ENCODE peak calls at places on chromosomes 11 and 22, in five cellular contexts. One of them, this sample, is unnamed.

GRCh38 chr11:2831826-2832717 is 53.5 kb downstream of the CDKN1C start:
- DNase-seq in PC-9: no peak
- DNase-seq in heart left ventricle: peak; percentile 21
- DNase-seq in lower leg skin: no peak
- DNase-seq in CD8-positive, alpha-beta memory T cell: no peak
- DNase-seq in this sample: no peak

GRCh38 chr22:32995335-32995734 is 62.8 kb downstream of the SYN3 start:
- DNase-seq in CD8-positive, alpha-beta memory T cell: no peak
- DNase-seq in lower leg skin: no peak
- DNase-seq in heart left ventricle: no peak
- DNase-seq in PC-9: no peak
- DNase-seq in this sample: no peak

GRCh38 chr11:115345840-115346239 is 158.4 kb downstream of the CADM1 start:
- DNase-seq in lower leg skin: no peak
- DNase-seq in PC-9: no peak
- DNase-seq in CD8-positive, alpha-beta memory T cell: no peak
- DNase-seq in heart left ventricle: no peak
- DNase-seq in this sample: no peak

GRCh38 chr22:50627452-50627913 is 469 bp downstream of the ARSA start:
- DNase-seq in PC-9: peak; percentile 29
- DNase-seq in heart left ventricle: no peak
- DNase-seq in CD8-positive, alpha-beta memory T cell: no peak
- DNase-seq in lower leg skin: no peak
- DNase-seq in this sample: no peak

GRCh38 chr11:124892750-124893454 is 4.8 kb downstream of the ROBO4 start:
- DNase-seq in heart left ventricle: peak; percentile 34
- DNase-seq in PC-9: no peak
- DNase-seq in lower leg skin: no peak
- DNase-seq in CD8-positive, alpha-beta memory T cell: no peak
- DNase-seq in this sample: peak; percentile 67

GRCh38 chr22:32310777-32311176 is 46.9 kb upstream of the RFPL3 start:
- DNase-seq in heart left ventricle: no peak
- DNase-seq in CD8-positive, alpha-beta memory T cell: no peak
- DNase-seq in PC-9: no peak
- DNase-seq in lower leg skin: no peak
- DNase-seq in this sample: no peak

GRCh38 chr22:32587449-32587848 is 112.8 kb downstream of the FBXO7 start:
- DNase-seq in CD8-positive, alpha-beta memory T cell: no peak
- DNase-seq in heart left ventricle: peak; percentile 56
- DNase-seq in PC-9: no peak
- DNase-seq in lower leg skin: no peak
- DNase-seq in this sample: peak; percentile 57

GRCh38 chr11:121929581-121929980 is 186.4 kb downstream of the BLID start:
- DNase-seq in PC-9: no peak
- DNase-seq in heart left ventricle: peak; percentile 39
- DNase-seq in lower leg skin: no peak
- DNase-seq in CD8-positive, alpha-beta memory T cell: no peak
- DNase-seq in this sample: no peak

GRCh38 chr22:18997306-18997924 is 61.3 kb upstream of the PRODH start:
- DNase-seq in CD8-positive, alpha-beta memory T cell: no peak
- DNase-seq in PC-9: no peak
- DNase-seq in heart left ventricle: no peak
- DNase-seq in lower leg skin: no peak
- DNase-seq in this sample: no peak

GRCh38 chr11:69134957-69135356 is 20.8 kb upstream of the SMIM38 start:
- DNase-seq in CD8-positive, alpha-beta memory T cell: no peak
- DNase-seq in heart left ventricle: no peak
- DNase-seq in lower leg skin: no peak
- DNase-seq in PC-9: no peak
- DNase-seq in this sample: no peak

GRCh38 chr11:79626135-79626748 is 185.4 kb upstream of the TENM4 start:
- DNase-seq in PC-9: no peak
- DNase-seq in CD8-positive, alpha-beta memory T cell: no peak
- DNase-seq in heart left ventricle: no peak
- DNase-seq in lower leg skin: no peak
- DNase-seq in this sample: no peak

GRCh38 chr11:17395554-17395961 is 7.1 kb upstream of the KCNJ11 start:
- DNase-seq in PC-9: no peak
- DNase-seq in lower leg skin: no peak
- DNase-seq in CD8-positive, alpha-beta memory T cell: no peak
- DNase-seq in heart left ventricle: no peak
- DNase-seq in this sample: no peak

GRCh38 chr22:22479999-22480532 is 28.5 kb downstream of the ZNF280B start:
- DNase-seq in heart left ventricle: no peak
- DNase-seq in CD8-positive, alpha-beta memory T cell: no peak
- DNase-seq in lower leg skin: no peak
- DNase-seq in PC-9: no peak
- DNase-seq in this sample: no peak

DNA sequence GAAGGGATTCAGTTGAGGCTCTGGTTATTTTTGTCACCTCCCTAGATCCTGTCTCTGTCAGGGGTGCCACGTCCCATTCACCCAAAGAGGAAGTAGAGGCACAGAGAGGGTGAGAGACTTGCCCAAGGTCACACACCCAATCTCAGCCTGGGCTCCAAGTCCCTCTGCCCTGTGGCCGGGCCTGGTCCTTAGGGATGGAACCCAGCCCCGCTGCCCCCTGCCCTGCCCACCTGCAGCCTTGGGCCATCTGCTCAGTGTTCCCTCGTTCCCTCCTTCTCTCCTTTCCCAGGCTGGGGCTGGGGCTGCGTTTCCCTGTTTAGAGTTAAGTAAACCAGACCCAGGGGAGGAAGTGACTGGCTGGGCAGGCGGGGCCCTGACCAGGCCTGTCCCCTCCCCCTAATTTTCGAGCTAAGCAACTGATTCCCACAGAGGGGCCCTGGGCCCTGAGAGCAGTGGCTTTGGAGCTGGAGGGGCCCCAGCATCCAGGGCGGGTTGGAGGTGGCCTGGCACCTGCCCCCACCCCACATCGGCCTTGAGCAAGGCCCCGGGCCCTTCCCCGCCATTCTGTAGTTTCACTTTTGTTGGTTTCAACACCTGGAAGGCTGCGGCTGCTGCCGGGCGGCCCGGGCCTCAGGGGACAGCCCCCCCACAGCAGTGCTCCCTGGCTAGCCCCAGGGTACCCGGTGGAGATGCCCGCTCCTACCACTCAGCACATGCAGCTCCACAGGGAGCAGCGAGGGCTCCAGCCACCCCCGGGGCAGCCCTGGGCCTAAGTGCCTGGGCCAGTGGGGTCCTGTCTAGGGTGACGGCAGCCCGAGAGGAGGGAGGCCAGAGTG is 1.5 kb downstream of the TCIRG1 start:
- DNase-seq in heart left ventricle: peak; percentile 75
- DNase-seq in PC-9: peak; percentile 73
- DNase-seq in CD8-positive, alpha-beta memory T cell: no peak
- DNase-seq in lower leg skin: no peak
- DNase-seq in this sample: peak; percentile 87
- H3K4me3 ChIP-seq in heart left ventricle: peak overlapping the region; percentile 77
- H3K4me3 ChIP-seq in PC-9: peak overlapping the region; percentile 65
- H3K4me3 ChIP-seq in CD8-positive, alpha-beta memory T cell: peak overlapping the region; percentile 71
- H3K4me3 ChIP-seq in lower leg skin: peak overlapping the region; percentile 21
- H3K4me3 ChIP-seq in this sample: peak overlapping the region; percentile 80

DNA sequence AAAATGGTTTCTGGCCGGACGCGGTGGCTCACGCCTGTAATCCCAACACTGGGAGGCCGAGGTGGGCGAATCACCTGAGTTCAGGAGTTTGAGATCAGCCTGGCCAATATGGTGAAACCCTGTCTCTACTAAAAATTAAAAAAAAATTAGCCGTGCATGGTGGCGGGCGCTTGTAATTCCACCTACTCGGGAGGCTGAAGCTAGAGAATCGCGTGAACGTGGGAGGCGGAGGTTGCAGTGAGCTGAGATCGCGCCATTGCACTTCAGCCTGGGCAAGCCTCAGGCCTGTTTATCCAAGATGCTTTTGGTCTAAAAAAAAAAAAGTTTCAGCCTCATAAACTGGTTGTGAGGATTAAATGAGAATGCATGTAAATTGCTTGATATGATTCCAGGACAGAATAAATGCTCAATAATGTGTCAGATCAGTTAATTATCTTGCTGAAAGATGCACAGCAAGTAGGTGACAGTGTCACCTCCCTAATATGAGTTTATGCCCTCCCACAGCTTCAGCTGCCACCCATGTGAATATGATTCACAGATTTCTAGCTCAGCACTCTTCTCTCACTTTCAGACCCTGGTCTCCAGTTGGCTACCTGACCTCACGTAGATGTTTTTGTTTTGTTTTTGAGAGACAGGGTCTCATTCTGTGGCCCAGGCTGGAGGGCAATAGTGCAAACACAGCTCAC is 1.1 kb upstream of the ALG8 start:
- DNase-seq in lower leg skin: no peak
- DNase-seq in PC-9: no peak
- DNase-seq in heart left ventricle: no peak
- DNase-seq in CD8-positive, alpha-beta memory T cell: no peak
- DNase-seq in this sample: no peak
- H3K4me3 ChIP-seq in lower leg skin: no peak overlapping the region
- H3K4me3 ChIP-seq in PC-9: peak overlapping the region; percentile 63
- H3K4me3 ChIP-seq in heart left ventricle: peak overlapping the region; percentile 82
- H3K4me3 ChIP-seq in CD8-positive, alpha-beta memory T cell: no peak overlapping the region
- H3K4me3 ChIP-seq in this sample: peak overlapping the region; percentile 64

DNA sequence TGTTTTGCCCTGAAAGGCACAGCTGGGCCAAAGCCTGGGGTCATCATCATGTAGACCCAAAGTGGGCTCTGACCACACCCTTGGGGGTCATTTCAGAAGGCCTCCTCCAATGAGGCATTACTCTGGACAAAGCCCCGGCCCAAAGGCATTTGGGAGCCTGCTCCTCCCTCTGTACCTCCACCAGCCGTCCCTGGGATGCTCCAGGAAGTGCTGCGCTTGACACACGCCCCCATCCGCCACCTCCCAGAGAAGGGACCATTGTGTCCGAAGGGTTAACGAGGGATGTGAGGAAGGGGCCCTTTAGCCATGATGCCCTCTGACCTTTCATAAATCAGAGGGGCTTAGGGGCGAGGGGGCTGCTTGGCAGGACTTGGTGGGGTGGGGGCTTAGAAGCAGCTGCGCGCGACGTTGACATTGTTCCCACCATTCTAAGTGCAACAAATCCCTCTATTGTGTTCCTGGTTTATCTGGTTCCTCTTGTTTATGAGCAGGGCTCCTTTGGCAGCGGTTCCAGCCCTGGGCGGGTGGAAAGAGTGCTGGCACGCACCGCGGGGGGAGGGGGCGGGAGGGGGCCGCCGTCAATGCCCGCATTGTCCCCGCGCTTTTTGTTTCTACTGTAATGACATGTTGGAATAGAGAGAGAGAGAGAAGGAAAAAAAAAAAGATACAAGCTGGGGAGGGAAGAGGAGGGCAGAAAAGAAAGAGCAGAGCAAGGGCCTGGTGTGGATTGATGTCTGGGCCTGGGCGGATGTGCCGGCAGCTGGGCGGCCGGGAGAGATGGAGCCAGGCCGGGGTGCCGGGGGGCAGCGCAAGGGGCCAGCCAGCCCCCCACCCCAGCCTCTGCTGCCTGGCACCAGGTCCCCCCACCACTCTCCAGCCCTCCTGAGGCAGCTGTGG is 32.1 kb upstream of the SOX10 start:
- DNase-seq in PC-9: no peak
- DNase-seq in lower leg skin: no peak
- DNase-seq in CD8-positive, alpha-beta memory T cell: no peak
- DNase-seq in heart left ventricle: no peak
- DNase-seq in this sample: no peak
- H3K4me3 ChIP-seq in PC-9: no peak overlapping the region
- H3K4me3 ChIP-seq in lower leg skin: no peak overlapping the region
- H3K4me3 ChIP-seq in CD8-positive, alpha-beta memory T cell: no peak overlapping the region
- H3K4me3 ChIP-seq in heart left ventricle: peak overlapping the region; percentile 26
- H3K4me3 ChIP-seq in this sample: no peak overlapping the region

DNA sequence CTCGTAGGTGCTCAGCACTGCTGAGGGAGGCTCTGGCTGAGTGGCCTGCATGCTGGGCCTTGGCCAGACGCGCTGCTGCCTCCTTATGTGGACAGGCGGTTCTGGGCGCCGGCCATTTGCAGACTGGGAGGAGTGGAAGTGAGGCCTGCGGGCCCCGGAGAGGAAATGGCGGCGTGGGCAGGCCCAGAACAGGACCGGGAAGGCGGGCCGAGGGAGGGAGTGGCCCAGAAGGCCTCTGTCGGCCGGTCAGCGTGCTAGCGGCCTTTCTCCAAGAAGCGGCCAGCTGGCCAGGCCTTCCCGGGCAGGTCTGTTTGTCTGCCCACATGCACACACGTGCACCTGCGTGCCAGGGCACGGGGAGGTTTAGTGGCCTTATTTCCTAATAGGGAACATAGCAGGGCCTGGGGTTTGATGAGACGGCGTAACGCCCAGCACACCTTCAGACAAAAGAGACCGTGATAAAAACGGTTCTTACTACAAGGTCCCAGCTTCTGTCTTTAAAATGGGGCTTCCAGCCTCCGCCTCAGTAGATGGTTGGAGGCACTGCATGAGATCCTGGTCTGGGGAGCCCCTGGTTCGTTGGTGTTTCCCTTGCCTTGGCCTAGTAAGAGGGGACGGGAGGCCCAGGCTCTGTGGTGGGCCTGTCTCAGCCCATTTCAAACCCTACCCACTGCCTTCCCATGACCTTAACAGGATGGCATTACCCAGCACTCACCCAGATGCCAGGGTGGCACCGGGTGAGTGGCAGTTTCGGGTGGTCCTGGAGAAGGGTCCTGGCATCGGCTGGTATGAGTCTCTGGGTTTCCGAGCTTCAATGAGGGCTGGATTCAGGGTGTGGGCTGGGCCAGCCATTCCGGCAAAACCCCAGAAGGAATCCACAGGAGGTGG is 65.1 kb upstream of the PPARA start:
- DNase-seq in lower leg skin: peak; percentile 72
- DNase-seq in heart left ventricle: peak; percentile 93
- DNase-seq in PC-9: no peak
- DNase-seq in CD8-positive, alpha-beta memory T cell: no peak
- DNase-seq in this sample: peak; percentile 80
- H3K4me3 ChIP-seq in lower leg skin: no peak overlapping the region
- H3K4me3 ChIP-seq in heart left ventricle: peak overlapping the region; percentile 97
- H3K4me3 ChIP-seq in PC-9: peak overlapping the region; percentile 25
- H3K4me3 ChIP-seq in CD8-positive, alpha-beta memory T cell: no peak overlapping the region
- H3K4me3 ChIP-seq in this sample: peak overlapping the region; percentile 40